ENCODE peak calls at places on chromosomes 5 and 9, in four cellular contexts. E is gastrocnemius medialis, V is HCT116, Y is K562. D is an unnamed sample.

GRCh38 chr9:20791682-20792081 is 107.6 kb downstream of the FOCAD start:
- DNase-seq in E (no peak), Y (no peak), V (no peak), D (no peak)

GRCh38 chr9:83327323-83327722 is 210.9 kb downstream of the FRMD3 start:
- DNase-seq in E (no peak), Y (no peak), V (no peak), D (no peak)

GRCh38 chr5:28281381-28281780 is 1243.0 kb upstream of the CDH9 start:
- DNase-seq in Y (no peak), E (no peak), V (no peak), D (no peak)

GRCh38 chr5:148374693-148375360 is 8.9 kb upstream of the FBXO38 start:
- DNase-seq in V (peak; percentile 45), E (no peak), Y (peak; percentile 58), D (no peak)

GRCh38 chr9:79817469-79818004 is 245.8 kb downstream of the TLE4 start:
- DNase-seq in Y (no peak), V (no peak), E (peak; percentile 37), D (no peak)

GRCh38 chr5:51380603-51381207 is 2.5 kb upstream of the ISL1 start:
- DNase-seq in V (no peak), E (no peak), Y (peak; percentile 32), D (no peak)

GRCh38 chr9:73441890-73442818 is 290.5 kb downstream of the ANXA1 start:
- DNase-seq in V (no peak), Y (no peak), E (no peak), D (no peak)

GRCh38 chr9:30574355-30575151 is 1809.9 kb upstream of the ACO1 start:
- DNase-seq in V (no peak), Y (no peak), E (no peak), D (peak; percentile 62)

GRCh38 chr5:126508962-126509279 is 85.7 kb downstream of the GRAMD2B start:
- DNase-seq in E (peak; percentile 62), Y (no peak), V (no peak), D (no peak)

GRCh38 chr9:106019017-106019692 is 324.8 kb downstream of the TMEM38B start:
- DNase-seq in E (no peak), Y (no peak), V (no peak), D (no peak)

GRCh38 chr5:176809544-176810083 is 745 bp upstream of the UNC5A start:
- DNase-seq in E (no peak), V (no peak), Y (no peak), D (no peak)

GRCh38 chr9:16544842-16545241 is 325.6 kb downstream of the BNC2 start:
- DNase-seq in Y (no peak), V (no peak), E (no peak), D (no peak)

DNA sequence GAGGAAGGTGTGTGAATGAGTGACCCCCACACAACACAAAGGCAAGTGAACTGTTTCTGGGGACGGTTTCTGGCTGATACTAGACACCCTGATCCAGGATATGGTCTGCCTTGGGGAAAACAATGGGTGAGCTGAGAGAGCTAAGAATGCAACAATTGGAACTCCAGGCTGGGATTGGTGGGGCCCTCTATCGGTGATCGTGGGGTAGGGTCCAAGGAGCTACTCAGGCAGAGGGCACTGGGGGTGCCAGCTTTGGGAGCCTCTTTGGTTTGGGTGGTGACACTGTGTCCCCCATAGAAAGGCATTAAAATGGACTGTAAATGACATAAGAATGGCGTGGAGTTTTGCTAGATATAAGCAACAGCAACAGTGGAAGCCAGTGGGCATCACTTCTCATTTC is 439.1 kb downstream of the DMAC1 start:
- DNase-seq in V (no peak), E (no peak), Y (no peak), D (no peak)
- H3K4me1 ChIP-seq in V (no peaks in the 10 kb centered on the region), E (no peaks in the 10 kb centered on the region), Y (no peaks in the 10 kb centered on the region), D (no peaks in the 10 kb centered on the region)

DNA sequence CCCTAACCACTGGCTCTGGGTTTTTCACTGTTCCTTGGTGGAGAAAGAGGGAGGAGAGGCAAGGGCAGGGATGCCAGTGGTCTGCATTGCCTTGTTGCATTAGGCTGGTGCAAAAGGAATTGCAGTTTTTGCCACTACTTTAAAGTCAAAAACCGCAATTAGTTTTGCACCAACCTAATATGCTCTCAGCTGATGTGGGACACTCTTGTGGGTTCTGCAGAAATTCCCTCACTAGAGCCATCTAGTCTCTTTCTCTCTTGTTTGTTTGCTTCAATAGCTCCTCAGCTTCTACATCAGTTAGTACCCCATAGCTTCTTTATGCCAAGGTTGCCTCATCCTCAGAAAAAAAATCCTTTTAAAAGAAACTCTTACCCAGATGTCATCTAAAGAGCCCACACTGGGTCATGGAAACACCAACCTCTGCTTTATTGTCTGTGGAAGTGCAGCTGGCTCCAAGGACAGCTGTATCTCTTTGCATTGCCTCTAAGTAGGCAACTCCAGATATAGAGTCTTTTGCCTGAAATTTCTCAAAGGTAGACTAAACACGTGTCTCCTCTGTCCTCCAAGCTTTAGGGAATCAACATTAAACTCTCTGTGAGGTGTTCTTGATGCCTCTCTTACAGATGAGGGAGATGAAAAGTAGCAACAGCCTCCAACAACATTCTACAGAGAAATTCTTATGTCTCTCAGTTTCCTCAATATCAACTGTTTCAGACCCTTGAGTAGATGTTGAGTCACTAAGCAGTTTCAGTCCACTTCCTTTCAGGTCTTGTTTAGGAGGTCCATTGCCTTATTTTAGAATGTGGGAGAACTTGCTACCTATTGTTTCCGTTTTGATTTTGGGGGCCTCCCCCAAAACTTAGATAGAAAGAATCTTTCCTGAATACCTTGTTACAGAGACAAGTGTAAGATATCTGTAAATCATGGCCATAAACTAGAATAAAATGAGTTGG is 84.9 kb upstream of the MEF2C start:
- DNase-seq in E (no peak), Y (no peak), V (no peak), D (no peak)
- TF ChIP-seq POLR2A in E (no peak), Y (no peak), V (no peak), D (no peak)

GRCh38 chr9:95015569-95015968 is 289.1 kb downstream of the AOPEP start:
- DNase-seq in V (no peak), E (no peak), Y (no peak), D (no peak)

GRCh38 chr9:95014917-95015316 is 288.4 kb downstream of the AOPEP start:
- DNase-seq in E (no peak), V (no peak), Y (no peak), D (no peak)

GRCh38 chr9:95018099-95018927 is 291.8 kb downstream of the AOPEP start:
- DNase-seq in E (peak; percentile 76), Y (peak; percentile 53), V (peak; percentile 32), D (no peak)

GRCh38 chr9:95017661-95018060 is 291.2 kb downstream of the AOPEP start:
- DNase-seq in E (no peak), Y (no peak), V (no peak), D (no peak)

DNA sequence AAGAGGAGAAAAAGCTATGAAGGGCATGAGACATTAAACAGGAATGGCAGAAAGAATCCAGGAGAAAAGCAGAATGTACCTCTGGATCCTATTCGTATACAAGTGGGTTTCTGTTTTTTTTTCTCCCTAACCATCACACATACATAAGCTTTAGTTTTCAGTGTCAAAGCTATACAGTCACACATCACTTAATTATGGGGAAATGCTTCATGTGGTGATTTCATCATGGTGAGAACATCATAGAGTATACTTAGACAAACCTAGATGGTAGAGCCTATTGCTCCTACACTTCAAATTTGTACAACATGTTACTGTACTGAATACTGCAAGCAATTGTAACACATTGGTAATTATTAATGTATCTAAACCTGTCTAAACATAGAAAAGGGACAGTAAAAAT is 290.6 kb downstream of the AOPEP start:
- DNase-seq in E (no peak), V (no peak), Y (no peak), D (no peak)
- H3K4me1 ChIP-seq in E (peaks cover 84% of the 10 kb centered on the region), V (peaks cover 22% of the 10 kb centered on the region), Y (no peaks in the 10 kb centered on the region), D (no peaks in the 10 kb centered on the region)

GRCh38 chr5:147170603-147171002 is 64.2 kb upstream of the STK32A start:
- DNase-seq in Y (no peak), E (no peak), V (no peak), D (no peak)

GRCh38 chr5:147168578-147169327 is 66.1 kb upstream of the STK32A start:
- DNase-seq in Y (no peak), E (no peak), V (no peak), D (no peak)

GRCh38 chr5:147169399-147169798 is 65.4 kb upstream of the STK32A start:
- DNase-seq in V (no peak), E (no peak), Y (no peak), D (no peak)

GRCh38 chr5:147167529-147167928 is 67.3 kb upstream of the STK32A start:
- DNase-seq in V (no peak), Y (no peak), E (no peak), D (no peak)

DNA sequence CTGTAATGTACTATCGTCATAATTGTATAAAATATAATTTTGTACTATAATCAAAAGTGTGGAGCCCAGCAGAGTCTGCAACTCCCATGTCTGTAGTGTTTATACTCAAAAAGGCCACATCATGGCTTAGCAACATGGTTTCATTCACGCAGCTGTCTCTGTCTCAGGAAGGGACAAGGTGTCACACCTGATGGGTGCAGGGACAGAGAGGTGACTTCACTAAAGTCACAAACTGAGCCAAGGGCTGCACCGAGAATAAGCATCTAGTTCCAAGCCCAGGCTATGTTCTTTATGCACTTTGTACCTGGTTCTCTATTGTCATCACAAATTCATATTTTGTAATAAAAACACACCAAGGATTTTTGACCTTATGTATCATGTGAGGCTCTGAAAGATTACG is 65.0 kb upstream of the STK32A start:
- DNase-seq in E (no peak), Y (no peak), V (no peak), D (no peak)
- TF ChIP-seq POLR2A in E (no peak), Y (no peak), V (no peak), D (no peak)

DNA sequence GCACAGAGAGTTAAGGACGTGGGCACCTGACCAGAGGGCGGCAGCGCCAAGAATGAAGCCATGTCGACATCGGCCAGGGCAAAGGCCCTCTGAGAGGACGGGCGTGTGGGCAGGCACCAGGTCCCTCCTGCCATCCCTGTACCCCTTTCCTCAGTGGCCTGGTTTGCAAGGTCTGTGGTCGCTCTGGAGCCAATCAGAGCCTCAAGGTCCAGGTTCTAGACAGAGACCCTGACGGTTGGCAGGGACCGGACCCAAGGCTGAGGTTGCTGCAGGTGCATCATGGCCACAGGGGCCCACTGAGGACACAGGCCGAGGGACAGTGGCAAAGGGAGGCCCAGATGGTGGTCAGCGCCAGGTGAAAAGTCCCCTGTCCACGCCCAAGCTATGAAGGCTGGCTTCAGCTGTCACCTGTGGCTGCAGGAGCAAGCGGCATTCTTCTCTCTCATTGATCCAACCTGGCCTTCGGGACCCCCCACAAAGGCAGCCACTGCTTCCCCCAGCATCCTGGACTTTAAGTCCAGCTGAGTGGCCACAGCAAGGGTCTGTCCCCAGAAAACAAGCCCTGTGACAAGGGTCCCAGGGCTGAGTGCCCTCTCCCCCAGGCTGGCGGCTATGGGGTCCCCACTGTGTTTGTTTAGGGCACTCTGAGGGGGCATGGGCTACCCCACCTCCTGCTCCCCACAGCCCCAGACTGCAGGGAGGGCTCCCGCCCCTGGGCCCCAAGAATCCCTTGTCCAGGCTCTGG is 48.9 kb downstream of the VAV2 start:
- DNase-seq in E (no peak), V (no peak), Y (no peak), D (peak; percentile 64)
- H3K4me1 ChIP-seq in E (no peaks in the 10 kb centered on the region), V (no peaks in the 10 kb centered on the region), Y (peaks cover 7% of the 10 kb centered on the region), D (peaks cover 36% of the 10 kb centered on the region)

DNA sequence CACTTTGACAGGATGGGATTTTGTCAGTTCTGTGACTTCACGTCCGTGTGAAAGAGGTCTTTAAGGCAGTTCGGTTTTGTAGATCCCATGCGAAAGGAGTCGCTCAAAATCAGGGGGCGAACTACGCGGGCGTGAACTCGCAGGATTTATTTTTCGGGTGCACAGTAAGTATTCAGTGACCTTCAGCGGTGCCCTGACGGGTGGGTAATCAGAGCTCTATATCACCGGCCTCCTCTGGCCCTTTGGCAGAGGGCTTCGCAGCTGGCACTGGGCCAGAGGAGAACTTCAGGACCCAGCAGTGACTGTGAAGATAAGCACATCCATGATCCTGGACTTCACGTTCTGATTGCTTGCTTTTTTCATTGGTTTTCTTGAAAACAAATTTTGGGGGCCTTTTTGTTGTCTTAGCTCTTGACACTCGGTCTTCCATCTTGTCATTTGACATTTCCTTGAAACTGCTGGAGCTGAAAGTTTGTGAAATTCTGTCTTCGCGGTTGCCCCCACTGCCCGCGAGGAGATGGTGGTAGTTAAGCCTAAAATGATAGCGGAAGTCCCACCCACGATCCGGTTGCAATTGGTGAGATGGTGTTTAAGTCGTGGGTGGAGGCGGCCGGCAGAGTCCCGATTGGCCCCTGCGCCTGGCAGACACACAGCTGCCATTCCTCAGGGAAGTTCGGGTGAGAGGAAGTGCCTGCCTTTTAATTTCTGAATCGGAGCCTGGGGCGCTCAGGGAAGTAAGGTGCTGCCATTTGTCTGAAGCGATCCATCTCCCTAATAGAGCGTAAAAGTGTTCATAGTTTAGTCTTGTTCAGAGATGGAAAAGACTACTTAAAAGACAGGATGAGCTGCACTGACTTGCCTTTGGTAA is at the start of gene FAM120AOS:
- DNase-seq in Y (peak; percentile 95), V (peak; percentile 89), E (peak; percentile 95), D (peak; percentile 96)
- TF ChIP-seq POLR2A in Y (peak; percentile 67), V (peak; percentile 69), E (peak; percentile 79), D (no peak)